ENCODE peak calls at places on chromosomes 5 and 9, in four cellular contexts. T is stimulated activated CD8-positive, alpha-beta memory T cell treated with anti-CD3 and anti-CD28 coated beads, Interleukin-12 subunit alpha, Interleukin-12 subunit beta, amount 100 ng/mL, for 1 hour; N is AG08396; Z is choroid plexus epithelial cell. O is an unnamed sample.

GRCh38 chr5:138169124-138169523 is 9.3 kb downstream of the BRD8 start:
- DNase-seq in N (no peak), T (no peak), Z (no peak), O (no peak)

GRCh38 chr5:53170748-53171349 is 61.3 kb upstream of the MOCS2 start:
- DNase-seq in Z (peak; percentile 72), T (no peak), N (peak; percentile 32), O (peak; percentile 49)

GRCh38 chr5:78327761-78328510 is 32.5 kb upstream of the SCAMP1 start:
- DNase-seq in Z (no peak), N (no peak), T (no peak), O (no peak)

GRCh38 chr5:14063691-14064090 is 79.5 kb upstream of the TRIO start:
- DNase-seq in Z (no peak), T (no peak), N (no peak), O (peak; percentile 65)

GRCh38 chr5:73998496-73998895 is 372.5 kb downstream of the ARHGEF28 start:
- DNase-seq in T (no peak), N (no peak), Z (peak; percentile 58), O (no peak)

GRCh38 chr5:1004598-1005361 is 3.8 kb upstream of the NKD2 start:
- DNase-seq in Z (peak; percentile 33), T (no peak), N (peak; percentile 62), O (peak; percentile 40)

GRCh38 chr5:78509884-78510769 is 138.4 kb downstream of the LHFPL2 start:
- DNase-seq in T (no peak), N (peak; percentile 60), Z (no peak), O (no peak)

GRCh38 chr5:154086641-154087040 is 47.9 kb downstream of the MFAP3 start:
- DNase-seq in Z (peak; percentile 8), N (no peak), T (no peak), O (no peak)

GRCh38 chr5:22521521-22521920 is 331.6 kb downstream of the CDH12 start:
- DNase-seq in N (no peak), Z (peak; percentile 1), T (no peak), O (no peak)

GRCh38 chr5:139104577-139105271 is 93.4 kb downstream of the SIL1 start:
- DNase-seq in N (peak; percentile 95), T (no peak), Z (peak; percentile 67), O (peak; percentile 88)

GRCh38 chr5:99037668-99038067 is 108.9 kb upstream of the CHD1 start:
- DNase-seq in T (peak; percentile 39), N (no peak), Z (peak; percentile 20), O (no peak)

GRCh38 chr9:99973455-99973854 is 67.0 kb downstream of the STX17 start:
- DNase-seq in Z (no peak), T (no peak), N (no peak), O (peak; percentile 7)

GRCh38 chr9:132020272-132020671 is 59.4 kb downstream of the MED27 start:
- DNase-seq in N (no peak), T (no peak), Z (no peak), O (no peak)

GRCh38 chr9:7174884-7175283 is 417.1 kb downstream of the KDM4C start:
- DNase-seq in T (no peak), N (no peak), Z (no peak), O (peak; percentile 6)

GRCh38 chr9:6412572-6413364 is at the start of gene UHRF2:
- DNase-seq in N (peak; percentile 97), Z (peak; percentile 98), T (peak; percentile 98), O (peak; percentile 97)

GRCh38 chr9:101737165-101737704 is 1.2 kb downstream of the GRIN3A start:
- DNase-seq in Z (no peak), T (no peak), N (no peak), O (no peak)

GRCh38 chr5:78964889-78965288 is 20.2 kb downstream of the ARSB start:
- DNase-seq in Z (peak; percentile 90), N (peak; percentile 22), T (no peak), O (peak; percentile 74)

GRCh38 chr5:167014657-167015056 is 1276.8 kb upstream of the WWC1 start:
- DNase-seq in T (no peak), Z (no peak), N (no peak), O (no peak)

O was measured in EH.